ENCODE peak calls at places on chromosomes 5 and 9, in four cellular contexts. T is HCEC 1CT; Q is stimulated activated CD4-positive, alpha-beta T cell treated with anti-CD3 and anti-CD28 coated beads, Interleukin-1b, Interleukin-23, amount 100 ng/mL, for 48 hours; V is brain microvascular endothelial cell. N is an unnamed sample.

GRCh38 chr5:126527892-126528291 is 67.1 kb downstream of the ALDH7A1 start:
- DNase-seq in T (peak), Q (no peak), V (peak), N (no peak)

GRCh38 chr5:125695994-125696679 is 727.1 kb upstream of the GRAMD2B start:
- DNase-seq in T (peak), V (no peak), Q (no peak), N (no peak)

GRCh38 chr9:127549218-127549617 is 62.9 kb upstream of the STXBP1 start:
- DNase-seq in T (no peak), Q (no peak), V (no peak), N (no peak)

GRCh38 chr9:128677787-128678186 is 11.2 kb upstream of the SET start:
- DNase-seq in Q (no peak), V (no peak), T (no peak), N (no peak)

GRCh38 chr5:77167695-77168111 is 42.8 kb upstream of the PDE8B start:
- DNase-seq in T (peak), V (peak), Q (no peak), N (no peak)

GRCh38 chr5:122142480-122142879 is 13.1 kb downstream of the ZNF474 start:
- DNase-seq in T (peak), Q (no peak), V (peak), N (no peak)

GRCh38 chr5:150062523-150062922 is 23.8 kb downstream of the CSF1R start:
- DNase-seq in V (no peak), Q (no peak), T (no peak), N (no peak)

GRCh38 chr9:3074247-3074646 is 230.4 kb upstream of the PUM3 start:
- DNase-seq in Q (no peak), T (peak), V (no peak), N (no peak)

GRCh38 chr5:120794121-120794520 is 330.0 kb downstream of the PRR16 start:
- DNase-seq in T (peak), V (no peak), Q (no peak), N (no peak)

GRCh38 chr5:89293849-89294248 is 410.9 kb upstream of the MEF2C start:
- DNase-seq in T (peak), Q (no peak), V (no peak), N (no peak)

GRCh38 chr5:135222171-135222681 is 176.8 kb downstream of the MACROH2A1 start:
- DNase-seq in Q (peak), T (no peak), V (no peak), N (no peak)

GRCh38 chr5:68709229-68709628 is 384.6 kb upstream of the SLC30A5 start:
- DNase-seq in V (no peak), T (no peak), Q (no peak), N (no peak)

GRCh38 chr9:108684288-108685025 is 171.3 kb downstream of the ACTL7B start:
- DNase-seq in T (no peak), Q (no peak), V (no peak), N (no peak)

GRCh38 chr5:83430130-83431010 is 41.2 kb upstream of the VCAN start:
- DNase-seq in T (peak), Q (peak), V (peak), N (peak)

GRCh38 chr5:1881731-1882336 is 891 bp downstream of the IRX4 start:
- DNase-seq in T (no peak), Q (no peak), V (no peak), N (no peak)

GRCh38 chr9:35656340-35656739 is 1.5 kb downstream of the RMRP start:
- DNase-seq in T (no peak), V (no peak), Q (no peak), N (no peak)

GRCh38 chr9:136944094-136944518 is 432 bp downstream of the FBXW5 start:
- DNase-seq in T (peak), V (no peak), Q (no peak), N (no peak)

GRCh38 chr5:82414043-82414393 is 135.9 kb upstream of the RPS23 start:
- DNase-seq in V (no peak), T (no peak), Q (no peak), N (no peak)

GRCh38 chr5:139671096-139671841 is 23.1 kb downstream of the CXXC5 start:
- DNase-seq in T (no peak), Q (no peak), V (no peak), N (no peak)

GRCh38 chr5:170633235-170634041 is 129.6 kb downstream of the KCNIP1 start:
- DNase-seq in Q (no peak), T (peak), V (peak), N (peak)